ENCODE peak calls at places on chromosome 14, in ten cellular contexts. One of them, this sample, is unnamed.

GRCh38 chr14:43306053-43306452 is 1201.0 kb downstream of the FSCB start:
- DNase-seq in GM23338: no peak
- DNase-seq in coronary artery: no peak
- DNase-seq in endothelial cell: no peak
- DNase-seq in WTC11: no peak
- DNase-seq in psoas muscle: no peak
- DNase-seq in neural progenitor cell: no peak
- DNase-seq in lung: no peak
- DNase-seq in right lobe of liver: no peak
- DNase-seq in fibroblast of the aortic adventitia: no peak
- DNase-seq in this sample: no peak

GRCh38 chr14:67557118-67557517 is 24.0 kb downstream of the PLEKHH1 start:
- DNase-seq in psoas muscle: no peak
- DNase-seq in coronary artery: no peak
- DNase-seq in right lobe of liver: no peak
- DNase-seq in GM23338: peak
- DNase-seq in endothelial cell: no peak
- DNase-seq in neural progenitor cell: no peak
- DNase-seq in fibroblast of the aortic adventitia: no peak
- DNase-seq in WTC11: no peak
- DNase-seq in lung: no peak
- DNase-seq in this sample: no peak

GRCh38 chr14:99659333-99659741 is 14.4 kb downstream of the HHIPL1 start:
- DNase-seq in psoas muscle: no peak
- DNase-seq in lung: no peak
- DNase-seq in coronary artery: no peak
- DNase-seq in GM23338: peak
- DNase-seq in WTC11: peak
- DNase-seq in fibroblast of the aortic adventitia: no peak
- DNase-seq in neural progenitor cell: no peak
- DNase-seq in endothelial cell: peak
- DNase-seq in right lobe of liver: no peak
- DNase-seq in this sample: no peak

GRCh38 chr14:20468773-20469241 is 399 bp upstream of the PNP start:
- DNase-seq in coronary artery: no peak
- DNase-seq in neural progenitor cell: peak
- DNase-seq in GM23338: peak
- DNase-seq in endothelial cell: peak
- DNase-seq in right lobe of liver: no peak
- DNase-seq in fibroblast of the aortic adventitia: no peak
- DNase-seq in WTC11: no peak
- DNase-seq in lung: no peak
- DNase-seq in psoas muscle: peak
- DNase-seq in this sample: no peak

GRCh38 chr14:87108726-87109125 is 884.3 kb downstream of the GALC start:
- DNase-seq in right lobe of liver: no peak
- DNase-seq in endothelial cell: no peak
- DNase-seq in lung: no peak
- DNase-seq in WTC11: no peak
- DNase-seq in psoas muscle: no peak
- DNase-seq in neural progenitor cell: no peak
- DNase-seq in GM23338: no peak
- DNase-seq in coronary artery: no peak
- DNase-seq in fibroblast of the aortic adventitia: peak
- DNase-seq in this sample: no peak

GRCh38 chr14:73467377-73467776 is 9.0 kb upstream of the NUMB start:
- DNase-seq in lung: no peak
- DNase-seq in psoas muscle: no peak
- DNase-seq in WTC11: no peak
- DNase-seq in GM23338: no peak
- DNase-seq in endothelial cell: no peak
- DNase-seq in right lobe of liver: no peak
- DNase-seq in neural progenitor cell: no peak
- DNase-seq in fibroblast of the aortic adventitia: no peak
- DNase-seq in coronary artery: no peak
- DNase-seq in this sample: no peak

GRCh38 chr14:61358812-61359211 is 37.4 kb downstream of the PRKCH start:
- DNase-seq in GM23338: no peak
- DNase-seq in neural progenitor cell: no peak
- DNase-seq in WTC11: no peak
- DNase-seq in coronary artery: no peak
- DNase-seq in psoas muscle: no peak
- DNase-seq in lung: no peak
- DNase-seq in endothelial cell: no peak
- DNase-seq in right lobe of liver: no peak
- DNase-seq in fibroblast of the aortic adventitia: no peak
- DNase-seq in this sample: no peak

GRCh38 chr14:73771848-73772705 is 57.9 kb upstream of the PNMA1 start:
- DNase-seq in fibroblast of the aortic adventitia: peak
- DNase-seq in WTC11: peak
- DNase-seq in neural progenitor cell: peak
- DNase-seq in GM23338: peak
- DNase-seq in coronary artery: no peak
- DNase-seq in right lobe of liver: peak
- DNase-seq in endothelial cell: no peak
- DNase-seq in psoas muscle: peak
- DNase-seq in lung: no peak
- DNase-seq in this sample: peak

DNA sequence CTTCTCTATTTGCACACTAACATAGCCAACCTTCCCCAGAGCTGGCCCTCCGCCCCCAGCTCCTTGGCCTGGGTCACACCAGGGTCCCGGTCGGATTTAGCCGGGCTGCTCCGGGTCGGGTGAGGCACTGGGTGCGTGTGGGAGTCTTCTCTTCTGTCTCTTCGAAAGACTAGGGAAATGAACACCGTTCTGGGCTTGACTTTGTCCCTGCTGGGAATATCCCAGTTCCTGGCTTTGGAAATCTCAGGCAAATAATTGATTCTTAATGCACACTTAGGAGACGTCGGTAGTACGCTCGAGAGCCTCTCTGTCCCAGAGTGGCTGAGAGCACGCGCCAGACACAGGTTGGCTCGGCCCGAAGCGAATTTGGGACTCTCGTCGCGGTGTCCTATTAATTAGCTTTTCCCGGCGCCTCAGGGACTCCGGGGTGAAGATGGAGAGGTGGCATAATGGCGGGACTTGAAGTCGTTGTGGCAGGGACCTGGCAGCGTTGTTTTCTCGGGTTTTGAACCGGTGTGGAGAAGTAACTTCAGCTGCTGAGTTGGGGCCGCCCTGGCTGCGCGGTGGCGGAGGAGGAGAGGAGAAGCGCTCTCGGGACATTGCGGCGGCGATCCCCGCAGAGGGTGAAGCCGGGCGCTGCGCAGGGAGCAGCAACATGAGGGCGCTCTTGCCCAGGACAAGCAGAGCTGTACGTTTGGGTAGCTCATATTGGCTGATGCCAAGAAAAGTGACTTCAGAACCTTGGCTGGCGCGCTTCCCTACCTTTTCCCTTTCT is 7.5 kb downstream of the FOXG1 start:
- DNase-seq in psoas muscle: peak
- DNase-seq in endothelial cell: peak
- DNase-seq in GM23338: peak
- DNase-seq in neural progenitor cell: peak
- DNase-seq in fibroblast of the aortic adventitia: peak
- DNase-seq in right lobe of liver: no peak
- DNase-seq in coronary artery: no peak
- DNase-seq in WTC11: peak
- DNase-seq in lung: no peak
- DNase-seq in this sample: no peak
- TF ChIP-seq CTCF in psoas muscle: no peak
- TF ChIP-seq CTCF in endothelial cell: no peak
- TF ChIP-seq CTCF in GM23338: peak
- TF ChIP-seq CTCF in neural progenitor cell: peak
- TF ChIP-seq CTCF in fibroblast of the aortic adventitia: peak
- TF ChIP-seq CTCF in right lobe of liver: no peak
- TF ChIP-seq CTCF in coronary artery: no peak
- TF ChIP-seq CTCF in WTC11: peak
- TF ChIP-seq CTCF in lung: no peak
- TF ChIP-seq CTCF in this sample: no peak

DNA sequence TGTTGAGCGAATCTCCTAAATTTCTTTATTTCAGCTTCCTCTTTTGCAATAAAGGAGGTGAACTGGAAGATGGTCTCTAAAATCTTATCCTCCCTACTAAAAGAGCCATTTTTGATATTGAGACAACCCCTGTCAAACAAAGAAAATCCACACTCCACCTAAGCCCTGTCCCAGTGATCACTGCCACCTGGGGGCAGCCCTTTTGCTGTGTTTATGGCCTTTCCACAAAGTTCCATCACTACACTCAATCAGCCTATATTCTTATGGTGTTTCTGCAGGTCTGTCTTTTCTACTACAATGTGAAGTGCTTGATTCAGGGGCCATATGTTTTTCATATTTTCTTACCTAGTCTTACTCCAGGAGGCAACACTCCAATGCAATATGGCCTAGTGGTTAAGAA is 163.7 kb downstream of the BMP4 start:
- DNase-seq in WTC11: peak
- DNase-seq in GM23338: peak
- DNase-seq in right lobe of liver: no peak
- DNase-seq in coronary artery: no peak
- DNase-seq in fibroblast of the aortic adventitia: no peak
- DNase-seq in neural progenitor cell: peak
- DNase-seq in psoas muscle: no peak
- DNase-seq in endothelial cell: no peak
- DNase-seq in lung: no peak
- DNase-seq in this sample: no peak
- TF ChIP-seq CTCF in WTC11: no peak
- TF ChIP-seq CTCF in GM23338: peak
- TF ChIP-seq CTCF in right lobe of liver: peak
- TF ChIP-seq CTCF in coronary artery: no peak
- TF ChIP-seq CTCF in fibroblast of the aortic adventitia: peak
- TF ChIP-seq CTCF in neural progenitor cell: peak
- TF ChIP-seq CTCF in psoas muscle: no peak
- TF ChIP-seq CTCF in endothelial cell: no peak
- TF ChIP-seq CTCF in lung: no peak
- TF ChIP-seq CTCF in this sample: peak

GRCh38 chr14:32201816-32202467 is at the start of gene RNU6-7:
- DNase-seq in coronary artery: peak
- DNase-seq in psoas muscle: peak
- DNase-seq in right lobe of liver: no peak
- DNase-seq in WTC11: peak
- DNase-seq in neural progenitor cell: peak
- DNase-seq in fibroblast of the aortic adventitia: peak
- DNase-seq in GM23338: peak
- DNase-seq in lung: no peak
- DNase-seq in endothelial cell: peak
- DNase-seq in this sample: no peak

GRCh38 chr14:32203928-32204357 is 874 bp upstream of the RNU6-8 start:
- DNase-seq in endothelial cell: peak
- DNase-seq in GM23338: peak
- DNase-seq in lung: no peak
- DNase-seq in WTC11: no peak
- DNase-seq in right lobe of liver: no peak
- DNase-seq in neural progenitor cell: peak
- DNase-seq in psoas muscle: no peak
- DNase-seq in coronary artery: no peak
- DNase-seq in fibroblast of the aortic adventitia: peak
- DNase-seq in this sample: no peak

GRCh38 chr14:32201196-32201815 is 539 bp upstream of the RNU6-7 start:
- DNase-seq in GM23338: peak
- DNase-seq in right lobe of liver: peak
- DNase-seq in WTC11: peak
- DNase-seq in coronary artery: peak
- DNase-seq in neural progenitor cell: peak
- DNase-seq in psoas muscle: peak
- DNase-seq in fibroblast of the aortic adventitia: peak
- DNase-seq in lung: peak
- DNase-seq in endothelial cell: peak
- DNase-seq in this sample: no peak

GRCh38 chr14:32202468-32202865 is 602 bp downstream of the RNU6-8 start:
- DNase-seq in psoas muscle: no peak
- DNase-seq in coronary artery: no peak
- DNase-seq in lung: no peak
- DNase-seq in endothelial cell: peak
- DNase-seq in GM23338: peak
- DNase-seq in fibroblast of the aortic adventitia: no peak
- DNase-seq in WTC11: no peak
- DNase-seq in right lobe of liver: no peak
- DNase-seq in neural progenitor cell: peak
- DNase-seq in this sample: no peak

GRCh38 chr14:32202941-32203882 is at the start of gene RNU6-8:
- DNase-seq in neural progenitor cell: peak
- DNase-seq in WTC11: peak
- DNase-seq in lung: peak
- DNase-seq in endothelial cell: peak
- DNase-seq in psoas muscle: peak
- DNase-seq in coronary artery: peak
- DNase-seq in fibroblast of the aortic adventitia: peak
- DNase-seq in right lobe of liver: peak
- DNase-seq in GM23338: peak
- DNase-seq in this sample: no peak
- TF ChIP-seq CTCF in neural progenitor cell: no peak
- TF ChIP-seq CTCF in WTC11: no peak
- TF ChIP-seq CTCF in lung: no peak
- TF ChIP-seq CTCF in endothelial cell: no peak
- TF ChIP-seq CTCF in psoas muscle: no peak
- TF ChIP-seq CTCF in coronary artery: no peak
- TF ChIP-seq CTCF in fibroblast of the aortic adventitia: no peak
- TF ChIP-seq CTCF in right lobe of liver: no peak
- TF ChIP-seq CTCF in GM23338: no peak
- TF ChIP-seq CTCF in this sample: no peak

DNA sequence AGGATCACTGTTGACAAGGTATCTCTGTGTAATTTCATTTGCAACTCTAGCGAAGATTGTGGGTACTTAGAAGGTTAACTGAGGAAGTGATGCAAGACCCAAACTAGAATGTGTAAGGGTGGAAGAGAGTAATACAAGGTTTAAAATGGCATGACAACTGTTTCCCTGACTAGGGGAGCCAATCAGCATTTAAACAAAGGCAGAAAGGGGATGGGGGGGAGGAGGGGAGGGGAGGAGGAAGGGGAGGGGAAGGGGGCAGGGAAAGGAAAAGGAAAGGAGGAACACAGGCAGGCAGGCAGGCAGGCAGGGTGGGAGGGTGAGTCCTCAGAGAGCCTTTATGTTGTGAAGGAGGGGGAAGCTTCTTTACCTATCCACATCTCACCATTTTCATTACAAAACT is 31.1 kb downstream of the NRDE2 start:
- DNase-seq in coronary artery: no peak
- DNase-seq in fibroblast of the aortic adventitia: peak
- DNase-seq in GM23338: no peak
- DNase-seq in psoas muscle: no peak
- DNase-seq in neural progenitor cell: no peak
- DNase-seq in endothelial cell: no peak
- DNase-seq in right lobe of liver: no peak
- DNase-seq in WTC11: no peak
- DNase-seq in lung: no peak
- DNase-seq in this sample: no peak
- TF ChIP-seq CTCF in coronary artery: no peak
- TF ChIP-seq CTCF in fibroblast of the aortic adventitia: no peak
- TF ChIP-seq CTCF in GM23338: no peak
- TF ChIP-seq CTCF in psoas muscle: no peak
- TF ChIP-seq CTCF in neural progenitor cell: no peak
- TF ChIP-seq CTCF in endothelial cell: no peak
- TF ChIP-seq CTCF in right lobe of liver: no peak
- TF ChIP-seq CTCF in WTC11: no peak
- TF ChIP-seq CTCF in lung: no peak
- TF ChIP-seq CTCF in this sample: no peak